ENCODE peak calls at places on chromosomes 16 and 17, in nine cellular contexts. B is BJ, U is HFF-Myc, F is brain microvascular endothelial cell, K is GM06990, Q is ascending aorta, M is endothelial cell, J is PC-3, A is cardiac muscle cell. D is an unnamed sample.

GRCh38 chr17:38421224-38421841 is 6.9 kb upstream of the ARHGAP23 start:
- DNase-seq in B (peak; percentile 65), U (no peak), F (no peak), K (no peak), Q (no peak), M (no peak), J (no peak), A (peak; percentile 76), D (no peak)

GRCh38 chr17:850828-851759 is 68.9 kb downstream of the MRM3 start:
- DNase-seq in B (no peak), U (peak; percentile 58), F (peak; percentile 35), K (no peak), Q (no peak), M (no peak), J (no peak), A (peak; percentile 51), D (no peak)

GRCh38 chr17:30897311-30897710 is 8.7 kb downstream of the TEFM start:
- DNase-seq in B (no peak), U (no peak), F (no peak), K (no peak), Q (no peak), M (no peak), J (no peak), A (no peak), D (no peak)

GRCh38 chr17:78716814-78717393 is 65.2 kb downstream of the CYTH1 start:
- DNase-seq in B (no peak), U (no peak), F (no peak), K (no peak), Q (no peak), M (no peak), J (peak; percentile 59), A (peak; percentile 54), D (peak; percentile 30)

GRCh38 chr16:27287051-27287811 is 18.7 kb upstream of the NSMCE1 start:
- DNase-seq in B (no peak), U (no peak), F (no peak), K (no peak), Q (no peak), M (no peak), J (peak; percentile 7), A (peak; percentile 18), D (no peak)

GRCh38 chr16:35298460-35299243 is 1839.2 kb downstream of the TP53TG3F start:
- DNase-seq in B (no peak), U (no peak), F (no peak), K (no peak), Q (no peak), M (no peak), J (no peak), A (no peak), D (peak; percentile 8)

GRCh38 chr17:19250421-19251141 is 13.4 kb downstream of the EPN2 start:
- DNase-seq in B (no peak), U (no peak), F (no peak), K (no peak), Q (no peak), M (no peak), J (no peak), A (no peak), D (no peak)

GRCh38 chr16:88373211-88373610 is 9.5 kb upstream of the ZNF469 start:
- DNase-seq in B (no peak), U (no peak), F (no peak), K (no peak), Q (no peak), M (no peak), J (no peak), A (no peak), D (no peak)

GRCh38 chr17:55577687-55578086 is 66.4 kb upstream of the SMIM36 start:
- DNase-seq in B (no peak), U (no peak), F (peak; percentile 32), K (peak; percentile 39), Q (no peak), M (no peak), J (no peak), A (no peak), D (no peak)

GRCh38 chr16:76748698-76749097 is 442.3 kb upstream of the MON1B start:
- DNase-seq in B (no peak), U (no peak), F (no peak), K (no peak), Q (no peak), M (no peak), J (no peak), A (no peak), D (no peak)

GRCh38 chr16:75420987-75421819 is 12.1 kb downstream of the CFDP1 start:
- DNase-seq in B (no peak), U (no peak), F (peak; percentile 71), K (no peak), Q (no peak), M (peak; percentile 80), J (no peak), A (peak; percentile 85), D (no peak)

GRCh38 chr16:981695-982151 is at the start of gene SOX8:
- DNase-seq in B (no peak), U (no peak), F (no peak), K (no peak), Q (no peak), M (no peak), J (no peak), A (no peak), D (no peak)

GRCh38 chr17:33328129-33328528 is 35.0 kb upstream of the ASIC2 start:
- DNase-seq in B (no peak), U (no peak), F (no peak), K (no peak), Q (no peak), M (peak; percentile 47), J (peak; percentile 10), A (peak; percentile 2), D (peak; percentile 20)

GRCh38 chr16:8572919-8573724 is 17.2 kb downstream of the TMEM114 start:
- DNase-seq in B (no peak), U (no peak), F (peak; percentile 22), K (no peak), Q (no peak), M (peak; percentile 36), J (peak; percentile 34), A (peak; percentile 68), D (no peak)

GRCh38 chr16:56193951-56194726 is 2.9 kb downstream of the GNAO1 start:
- DNase-seq in B (no peak), U (no peak), F (peak; percentile 54), K (peak; percentile 55), Q (no peak), M (peak; percentile 98), J (no peak), A (peak; percentile 76), D (peak; percentile 79)

GRCh38 chr17:82775033-82775823 is 23.4 kb downstream of the TBCD start:
- DNase-seq in B (no peak), U (no peak), F (no peak), K (no peak), Q (no peak), M (peak; percentile 79), J (peak; percentile 65), A (peak; percentile 58), D (peak; percentile 81)

GRCh38 chr17:48547839-48548686 is 3.2 kb upstream of the HOXB2 start:
- DNase-seq in B (no peak), U (no peak), F (no peak), K (no peak), Q (no peak), M (no peak), J (no peak), A (peak; percentile 70), D (no peak)

GRCh38 chr16:84209989-84210388 is 19.0 kb downstream of the ADAD2 start:
- DNase-seq in B (no peak), U (no peak), F (no peak), K (no peak), Q (no peak), M (no peak), J (no peak), A (no peak), D (no peak)
- TF ChIP-seq CTCF in B (no peak), U (peak; percentile 36), F (peak; percentile 33), K (no peak), Q (no peak), M (no peak), J (peak; percentile 41), A (no peak), D (no peak)

DNA sequence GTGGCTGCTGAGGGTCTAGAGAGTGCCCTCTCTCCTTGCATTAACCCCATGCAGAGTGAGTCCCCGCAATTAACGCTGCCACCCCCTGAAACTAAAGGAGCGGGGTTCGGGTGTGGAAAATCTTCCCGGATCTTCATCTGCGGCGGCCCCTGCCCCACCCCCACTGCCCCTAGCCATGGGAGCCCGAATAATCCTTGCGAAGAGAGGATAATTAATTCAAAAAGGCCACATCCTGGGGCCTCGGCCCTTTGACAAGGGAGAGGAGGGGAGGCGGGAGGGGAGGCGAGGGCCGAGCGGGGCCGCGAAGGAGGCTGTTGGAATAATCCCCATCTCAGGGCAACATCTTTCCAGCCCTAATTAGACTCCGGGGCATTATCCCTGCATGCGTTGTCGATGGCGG is 387.4 kb upstream of the TNRC6C start:
- DNase-seq in B (no peak), U (no peak), F (no peak), K (no peak), Q (no peak), M (no peak), J (no peak), A (no peak), D (no peak)
- TF ChIP-seq CTCF in B (no peak), U (no peak), F (no peak), K (no peak), Q (no peak), M (no peak), J (no peak), A (no peak), D (no peak)

DNA sequence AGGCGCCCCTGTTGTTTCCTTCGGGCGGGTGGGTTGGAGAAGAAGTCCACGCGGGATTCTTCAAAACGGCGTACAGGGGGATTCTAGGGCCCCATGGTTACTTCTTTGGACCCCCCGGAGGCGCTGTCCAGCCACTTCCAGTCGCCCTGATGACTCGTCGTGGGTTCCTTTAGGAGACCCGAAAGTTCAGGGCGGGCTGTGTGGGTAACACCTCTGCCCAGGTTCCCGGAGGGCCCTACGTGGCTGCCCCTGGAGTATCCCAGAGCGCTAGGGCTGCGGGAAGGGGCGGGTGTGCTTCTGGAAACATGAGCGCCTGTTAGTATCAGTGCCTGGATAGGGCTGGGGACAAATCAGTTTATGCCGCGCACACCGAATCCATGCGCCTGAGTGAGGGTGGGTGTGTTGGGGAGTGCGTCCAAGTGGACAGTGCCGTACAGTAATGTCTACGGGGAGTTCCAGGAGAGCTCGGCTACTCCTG is 602 bp upstream of the HIC1 start:
- DNase-seq in B (no peak), U (no peak), F (no peak), K (no peak), Q (no peak), M (no peak), J (peak; percentile 33), A (peak; percentile 70), D (no peak)
- TF ChIP-seq CTCF in B (no peak), U (no peak), F (no peak), K (no peak), Q (no peak), M (no peak), J (no peak), A (no peak), D (no peak)

DNA sequence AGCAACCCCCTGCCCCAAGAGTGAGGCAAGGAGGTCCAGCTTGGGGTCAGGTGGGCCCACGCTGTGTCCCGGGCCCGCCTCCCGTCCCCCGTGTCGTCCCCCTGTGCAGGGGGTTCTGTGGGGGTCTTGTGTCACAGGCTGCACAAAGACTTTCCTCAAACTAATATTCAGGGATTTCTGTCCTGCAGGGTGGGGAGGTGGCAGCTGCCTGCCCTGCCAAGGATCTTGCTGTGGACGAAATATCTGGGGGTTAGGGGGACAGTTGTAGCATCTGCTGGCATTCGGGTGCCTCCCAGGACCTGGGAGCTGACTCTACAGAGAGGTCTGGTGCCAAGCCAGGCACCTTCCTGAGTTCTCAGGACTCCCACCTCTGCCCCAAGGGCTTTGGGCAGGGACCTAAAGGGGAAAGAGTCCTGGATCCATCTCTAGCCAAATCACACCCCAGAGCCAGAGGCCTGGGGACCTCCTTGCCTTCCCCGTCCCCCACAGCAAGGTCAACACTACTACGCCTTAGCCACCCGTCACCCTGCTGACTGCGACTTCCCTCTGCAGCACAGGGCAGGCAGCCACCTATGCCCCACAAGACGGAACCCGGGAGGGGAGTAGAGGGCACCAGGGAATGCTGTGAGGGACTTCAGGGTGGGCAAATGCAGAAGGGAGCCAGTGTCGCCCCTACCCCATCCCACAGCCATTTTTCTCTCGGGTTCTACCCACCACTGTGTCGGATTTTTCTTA is 59.3 kb downstream of the TMEM132E start:
- DNase-seq in B (no peak), U (no peak), F (no peak), K (no peak), Q (no peak), M (no peak), J (no peak), A (no peak), D (no peak)
- TF ChIP-seq CTCF in B (no peak), U (no peak), F (no peak), K (no peak), Q (no peak), M (peak; percentile 11), J (no peak), A (no peak), D (peak; percentile 30)